ENCODE peak calls at places on chromosomes 4 and X, in seven cellular contexts. H is small intestine, P is body of pancreas, W is IMR-90, A is tibial nerve, D is psoas muscle, K is adipocyte. Y is an unnamed sample. For H3K9me3, the result is how much of the 10 kb centered on the place peaks cover.

GRCh38 chrX:2401590-2402360 is 99.0 kb downstream of the DHRSX start:
- DNase-seq in D (peak), K (no peak), A (no peak), H (no peak), P (peak), W (no peak), Y (no peak)

GRCh38 chr4:165462009-165462408 is 83.2 kb downstream of the CPE start:
- DNase-seq in A (no peak), P (no peak), K (no peak), D (no peak), W (no peak), H (no peak), Y (no peak)

GRCh38 chr4:138734746-138735145 is 280.8 kb upstream of the NOCT start:
- DNase-seq in K (peak), P (no peak), A (no peak), W (peak), H (no peak), D (no peak), Y (no peak)

GRCh38 chr4:164997324-164997723 is 19.9 kb upstream of the TRIM61 start:
- DNase-seq in P (no peak), K (no peak), A (no peak), H (no peak), W (no peak), D (no peak), Y (no peak)

GRCh38 chr4:129641179-129641578 is 545.2 kb downstream of the C4orf33 start:
- DNase-seq in A (peak), K (peak), W (peak), D (no peak), P (peak), H (peak), Y (no peak)

GRCh38 chr4:145829629-145830395 is 108.8 kb downstream of the ZNF827 start:
- DNase-seq in A (no peak), W (no peak), H (peak), K (no peak), D (no peak), P (no peak), Y (no peak)

GRCh38 chr4:6991771-6992557 is 51.2 kb upstream of the TADA2B start:
- DNase-seq in W (peak), A (no peak), P (peak), K (peak), D (no peak), H (no peak), Y (no peak)

GRCh38 chr4:87007345-87008181 is 72.8 kb downstream of the AFF1 start:
- DNase-seq in H (peak), K (peak), D (peak), A (peak), W (peak), P (peak), Y (peak)

GRCh38 chr4:182427530-182427929 is 184.3 kb downstream of the TENM3 start:
- DNase-seq in H (no peak), A (no peak), W (peak), D (no peak), P (no peak), K (peak), Y (no peak)

GRCh38 chr4:186628058-186628711 is 72.8 kb upstream of the MTNR1A start:
- DNase-seq in P (no peak), H (no peak), D (no peak), K (no peak), W (no peak), A (no peak), Y (no peak)

GRCh38 chrX:29852767-29853166 is 362.6 kb upstream of the MAGEB2 start:
- DNase-seq in D (no peak), H (no peak), P (no peak), A (no peak), W (peak), K (peak), Y (no peak)

GRCh38 chr4:6263541-6264540 is 5.8 kb upstream of the WFS1 start:
- DNase-seq in P (peak), W (peak), A (no peak), H (peak), K (peak), D (no peak), Y (no peak)

GRCh38 chrX:71989768-71990167 is 79.1 kb downstream of the NHSL2 start:
- DNase-seq in K (peak), P (peak), H (no peak), A (peak), D (peak), W (peak), Y (no peak)

GRCh38 chr4:55291227-55291629 is 54.8 kb upstream of the SRD5A3 start:
- DNase-seq in K (no peak), W (no peak), A (no peak), P (no peak), D (peak), H (no peak), Y (no peak)

GRCh38 chrX:25288676-25289075 is 272.9 kb upstream of the ARX start:
- DNase-seq in H (no peak), P (no peak), D (no peak), A (no peak), K (no peak), W (no peak), Y (no peak)

GRCh38 chr4:6290769-6291547 is 21.3 kb downstream of the WFS1 start:
- DNase-seq in H (no peak), K (no peak), P (no peak), W (no peak), D (peak), A (no peak), Y (no peak)

GRCh38 chr4:154503598-154503997 is 12.0 kb upstream of the DCHS2 start:
- DNase-seq in K (peak), W (peak), P (no peak), H (peak), A (no peak), D (no peak), Y (no peak)

GRCh38 chr4:177308842-177309524 is 691 bp upstream of the NEIL3 start:
- DNase-seq in D (no peak), K (no peak), A (no peak), W (no peak), H (no peak), P (no peak), Y (no peak)

GRCh38 chrX:106481341-106481740 is 130.4 kb upstream of the RADX start:
- DNase-seq in P (peak), H (peak), K (peak), A (no peak), W (peak), D (no peak), Y (peak)

GRCh38 chrX:131704136-131704695 is 160.3 kb downstream of the OR13H1 start:
- DNase-seq in H (no peak), K (peak), P (no peak), W (peak), D (peak), A (no peak), Y (no peak)

GRCh38 chrX:13579696-13580095 is 10.3 kb downstream of the EGFL6 start:
- DNase-seq in D (no peak), A (no peak), W (no peak), K (no peak), P (no peak), H (no peak), Y (no peak)

GRCh38 chrX:275967-276587 is 5.1 kb upstream of the PLCXD1 start:
- DNase-seq in H (peak), P (peak), K (peak), W (peak), A (peak), D (peak), Y (peak)

GRCh38 chrX:26918633-26919032 is 544.5 kb downstream of the PPP4R3C start:
- DNase-seq in D (no peak), K (no peak), P (peak), H (no peak), W (no peak), A (no peak), Y (no peak)

GRCh38 chrX:109629310-109629709 is 4.3 kb upstream of the KCNE5 start:
- DNase-seq in P (no peak), A (no peak), K (no peak), H (no peak), W (no peak), D (no peak), Y (no peak)

GRCh38 chr4:89380980-89381379 is 73.4 kb upstream of the GPRIN3 start:
- DNase-seq in K (no peak), D (no peak), P (no peak), A (no peak), H (no peak), W (no peak), Y (no peak)

GRCh38 chr4:152937535-152938236 is 1.6 kb downstream of the FHDC1 start:
- DNase-seq in A (no peak), K (peak), H (peak), P (peak), D (peak), W (peak), Y (no peak)

GRCh38 chrX:50967734-50968133 is 57.2 kb downstream of the BMP15 start:
- DNase-seq in K (no peak), P (no peak), W (no peak), A (no peak), H (no peak), D (no peak), Y (no peak)

DNA sequence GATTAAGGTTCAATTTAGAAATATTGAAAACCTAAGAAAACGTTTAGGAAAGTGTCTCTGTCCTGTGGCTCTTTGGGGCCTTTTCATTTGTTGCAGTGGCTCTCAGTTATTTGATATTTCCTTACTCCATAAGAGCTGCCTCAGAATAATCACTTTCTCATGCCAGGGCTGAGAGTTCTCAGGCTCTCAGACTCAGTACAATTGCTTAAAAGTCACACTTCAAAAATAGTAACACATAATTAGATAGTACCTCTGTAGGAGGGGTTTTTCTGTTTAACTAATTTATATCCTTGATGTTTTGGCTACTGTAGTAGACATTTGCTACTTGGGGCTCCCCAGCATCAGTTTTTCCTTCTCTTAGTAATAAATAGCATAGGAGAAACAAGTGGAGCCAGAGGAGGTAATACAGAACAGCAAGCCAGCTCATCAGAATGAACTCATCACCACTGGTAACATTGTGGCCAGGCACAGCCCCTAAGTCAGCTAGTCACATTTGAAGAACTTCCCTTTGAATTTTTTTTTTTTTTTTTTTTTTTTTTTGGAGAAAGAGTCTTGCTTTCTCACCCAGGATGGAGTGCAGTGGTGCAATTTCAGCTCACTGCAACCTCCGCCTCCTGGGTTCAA is 8.0 kb upstream of the HNRNPD start:
- DNase-seq in H (no peak), P (no peak), K (no peak), W (peak), A (no peak), D (no peak), Y (no peak)
- H3K9me3 ChIP-seq in H (under half), P (under half), K (under half), W (under half), A (under half), D (under half), Y (under half)

GRCh38 chr4:155667538-155668511 is 1.2 kb downstream of the GUCY1A1 start:
- DNase-seq in H (peak), W (peak), P (peak), A (no peak), K (peak), D (peak), Y (no peak)
- H3K9me3 ChIP-seq in H (under half), W (under half), P (under half), A (under half), K (under half), D (under half), Y (under half)

GRCh38 chr4:76357981-76358380 is 51.4 kb downstream of the STBD1 start:
- DNase-seq in W (no peak), K (no peak), H (no peak), P (no peak), D (no peak), A (no peak), Y (no peak)

DNA sequence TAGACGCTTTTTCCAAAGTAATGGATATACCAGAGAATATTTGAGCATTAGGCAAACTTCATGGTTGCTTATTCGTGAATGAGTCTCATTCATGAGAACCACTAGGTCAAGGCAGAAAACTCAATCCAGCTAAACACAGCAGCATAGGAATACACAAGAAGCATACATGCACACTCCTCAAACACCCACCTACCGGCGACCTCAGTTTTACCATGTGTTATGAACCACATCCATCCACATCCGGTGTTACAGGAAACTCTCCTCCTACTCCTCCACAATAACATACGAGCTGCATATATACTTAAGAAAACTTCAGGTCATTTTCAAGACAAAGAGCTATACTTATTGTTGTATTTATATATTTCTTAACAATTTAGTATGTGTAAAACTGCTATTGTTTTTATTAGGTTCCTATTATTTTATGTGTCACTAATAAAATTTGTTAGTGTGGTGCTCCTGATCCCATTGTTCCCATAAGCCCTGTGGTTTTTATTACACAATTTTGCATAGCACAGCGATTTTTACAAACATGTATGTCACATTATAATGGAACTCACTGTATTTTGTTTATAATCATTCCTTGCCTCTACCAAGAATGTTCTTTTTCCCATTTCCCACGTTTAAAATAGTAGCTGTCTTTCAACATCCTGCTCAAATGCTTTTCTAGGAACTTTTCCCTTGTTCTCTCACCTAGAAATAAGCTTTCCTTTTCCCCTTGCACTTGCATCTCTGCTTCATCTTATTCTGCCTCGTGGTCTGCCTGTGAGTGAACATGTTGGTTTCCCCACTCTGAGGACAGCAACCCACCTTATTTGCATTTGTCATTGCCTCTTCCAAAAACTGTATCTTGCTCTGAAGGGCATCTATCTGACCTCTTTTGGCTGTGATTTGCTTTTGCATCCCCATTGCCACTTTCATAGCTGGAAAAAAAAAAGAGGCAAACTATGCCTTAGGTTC is 48.3 kb downstream of the STBD1 start:
- DNase-seq in W (no peak), P (no peak), K (no peak), A (no peak), D (no peak), H (peak), Y (no peak)
- H3K9me3 ChIP-seq in W (under half), P (under half), K (under half), A (under half), D (under half), H (under half), Y (under half)

DNA sequence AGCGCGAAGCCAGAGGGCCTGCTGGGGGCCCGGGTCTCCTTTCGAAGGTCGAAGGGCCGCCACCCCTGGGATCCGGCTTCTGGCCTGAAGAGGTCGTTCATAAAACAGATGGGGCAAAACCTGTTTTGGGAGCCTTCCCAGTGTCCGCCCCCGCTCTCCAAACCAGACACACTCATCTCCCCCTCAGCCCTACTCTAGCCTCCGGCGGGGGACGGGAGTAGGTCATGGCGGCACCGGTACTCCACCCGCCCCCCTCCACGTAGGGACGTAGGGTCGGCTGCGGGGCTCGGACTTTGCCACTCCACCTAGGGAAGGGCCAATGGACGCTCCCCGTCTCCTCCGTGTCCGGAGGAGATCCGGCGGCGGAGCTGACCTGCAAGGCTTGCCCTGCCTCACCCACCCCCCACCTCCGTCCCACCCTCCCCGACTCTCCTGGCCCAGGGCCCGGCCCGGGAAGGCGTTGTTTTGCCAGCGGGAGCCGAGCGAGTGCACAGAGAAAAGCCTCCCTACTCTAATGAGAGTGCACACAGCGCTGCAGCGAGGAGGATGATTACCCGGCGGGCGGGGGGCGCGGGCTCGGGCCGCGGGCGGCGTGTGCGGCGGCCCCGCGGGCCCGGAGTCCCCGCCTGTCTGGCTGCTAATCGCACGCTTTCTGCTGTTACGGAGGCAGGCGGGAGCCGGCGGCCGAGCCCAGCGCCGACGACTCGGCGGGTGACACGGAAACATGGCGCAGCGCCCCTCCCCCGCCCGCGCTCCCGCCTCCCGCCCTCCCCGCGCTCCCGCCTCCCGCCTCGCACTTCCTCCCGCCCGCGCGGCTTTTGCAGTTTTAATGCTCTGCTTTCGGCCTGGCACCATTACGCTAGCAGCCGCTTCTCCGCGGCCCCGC is 8.3 kb upstream of the BCOR start:
- DNase-seq in D (peak), H (peak), K (peak), A (peak), P (peak), W (no peak), Y (peak)
- H3K9me3 ChIP-seq in D (under half), H (under half), K (under half), A (under half), P (under half), W (under half), Y (under half)

GRCh38 chr4:175986-176385 is 51.7 kb downstream of the ZNF718 start:
- DNase-seq in D (no peak), A (no peak), H (no peak), W (no peak), K (no peak), P (no peak), Y (no peak)
- H3K9me3 ChIP-seq in D (half or more), A (under half), H (under half), W (under half), K (half or more), P (half or more), Y (half or more)

Y was measured in effector memory CD4-positive, alpha-beta T cell.